ENCODE peak calls at places on chromosomes 4 and X, in six cellular contexts. F is IMR-90, X is cardiac muscle cell, J is colonic mucosa, V is neural crest cell, W is foreskin fibroblast. L is an unnamed sample.

GRCh38 chr4:180668732-180669131 is 1574.5 kb upstream of the TENM3 start:
- DNase-seq in F (no peak), V (no peak), W (no peak), X (no peak), J (no peak), L (no peak)

GRCh38 chrX:28718450-28718849 is 131.2 kb downstream of the IL1RAPL1 start:
- DNase-seq in J (no peak), F (no peak), V (no peak), W (no peak), X (no peak), L (no peak)

GRCh38 chrX:49915352-49916222 is 6.8 kb upstream of the CLCN5 start:
- DNase-seq in F (peak), J (peak), X (peak), W (peak), V (peak), L (no peak)

GRCh38 chr4:145339075-145339725 is 142.5 kb upstream of the SMAD1 start:
- DNase-seq in X (no peak), V (no peak), J (no peak), F (no peak), W (no peak), L (no peak)

GRCh38 chrX:70444326-70445196 is at the start of gene DLG3:
- DNase-seq in J (no peak), W (no peak), X (peak), F (peak), V (peak), L (no peak)

GRCh38 chrX:152635941-152636340 is 1.8 kb upstream of the GABRQ start:
- DNase-seq in W (peak), V (peak), X (peak), F (peak), J (peak), L (no peak)

GRCh38 chrX:154398668-154399526 is 720 bp downstream of the RPL10 start:
- DNase-seq in X (peak), W (peak), J (peak), V (peak), F (peak), L (peak)

GRCh38 chrX:45664727-45665290 is 464.1 kb upstream of the DIPK2B start:
- DNase-seq in W (no peak), X (no peak), V (no peak), F (no peak), J (no peak), L (no peak)

GRCh38 chrX:8274166-8274565 is 103.1 kb upstream of the VCX2 start:
- DNase-seq in X (no peak), W (no peak), F (no peak), V (no peak), J (no peak), L (no peak)

GRCh38 chr4:11367371-11367770 is 61.3 kb downstream of the HS3ST1 start:
- DNase-seq in J (peak), V (peak), W (no peak), F (peak), X (peak), L (no peak)

GRCh38 chr4:78414116-78414515 is 137.5 kb upstream of the ANXA3 start:
- DNase-seq in V (no peak), F (no peak), W (peak), J (no peak), X (no peak), L (no peak)

GRCh38 chr4:158991534-158992155 is 111.2 kb upstream of the RAPGEF2 start:
- DNase-seq in J (no peak), W (no peak), F (no peak), X (no peak), V (no peak), L (no peak)

DNA sequence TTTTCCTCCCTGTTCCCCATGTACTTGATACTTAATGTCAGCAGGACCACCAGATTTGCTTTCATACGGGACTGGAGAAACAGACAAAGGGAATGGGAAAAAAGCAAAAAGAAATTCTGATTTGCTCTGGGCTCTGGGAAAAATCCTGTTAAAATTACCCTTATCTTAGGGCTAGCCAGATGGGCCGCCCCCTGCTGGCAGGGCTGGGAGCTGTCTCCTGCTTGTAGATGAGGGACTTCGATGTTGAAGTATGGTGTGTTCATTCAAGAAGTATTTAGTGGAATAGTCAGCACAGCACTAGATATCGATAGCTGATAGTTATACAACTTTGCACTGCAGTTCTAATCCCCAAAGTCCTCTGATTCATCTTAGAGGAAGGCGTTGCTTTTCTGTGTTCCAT is 45.8 kb downstream of the BCORL1 start:
- DNase-seq in V (no peak), X (peak), J (peak), F (peak), W (peak), L (no peak)
- TF ChIP-seq CTCF in V (peak), X (peak), J (peak), F (peak), W (peak), L (peak)

GRCh38 chr4:6343950-6344408 is 74.3 kb downstream of the WFS1 start:
- DNase-seq in X (no peak), W (peak), J (no peak), F (peak), V (no peak), L (no peak)
- TF ChIP-seq CTCF in X (no peak), W (no peak), J (no peak), F (no peak), V (no peak), L (no peak)

DNA sequence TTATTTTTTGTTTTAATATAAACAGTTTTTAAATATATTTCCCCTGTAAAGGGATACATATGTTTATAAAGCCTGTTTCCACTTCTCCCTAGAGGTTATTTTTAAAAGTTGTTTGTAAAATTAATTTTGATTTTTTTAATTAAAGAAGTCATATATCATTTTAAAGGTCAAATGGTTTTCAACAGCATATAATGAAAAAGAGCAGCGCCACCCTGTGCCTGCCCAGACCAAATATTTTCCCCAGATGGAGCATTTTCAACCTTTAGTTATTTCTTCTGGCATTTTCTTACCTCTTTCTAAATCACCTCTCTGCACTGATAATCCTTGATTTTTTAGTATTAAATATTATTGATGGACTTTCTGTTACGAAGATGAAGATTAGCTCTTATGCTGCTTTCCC is 21.0 kb downstream of the MSX1 start:
- DNase-seq in F (no peak), W (no peak), V (no peak), X (no peak), J (no peak), L (no peak)
- TF ChIP-seq CTCF in F (peak), W (peak), V (peak), X (peak), J (no peak), L (peak)

GRCh38 chrX:10600479-10600878 is 19.9 kb downstream of the MID1 start:
- DNase-seq in X (no peak), V (no peak), J (no peak), W (no peak), F (no peak), L (no peak)

GRCh38 chrX:10603612-10604011 is 16.8 kb downstream of the MID1 start:
- DNase-seq in V (no peak), W (no peak), J (no peak), F (no peak), X (no peak), L (no peak)

GRCh38 chrX:10598540-10598939 is 21.8 kb downstream of the MID1 start:
- DNase-seq in J (no peak), W (no peak), X (peak), F (no peak), V (no peak), L (no peak)

GRCh38 chrX:10602646-10603045 is 17.7 kb downstream of the MID1 start:
- DNase-seq in W (no peak), J (no peak), X (no peak), F (no peak), V (no peak), L (no peak)

DNA sequence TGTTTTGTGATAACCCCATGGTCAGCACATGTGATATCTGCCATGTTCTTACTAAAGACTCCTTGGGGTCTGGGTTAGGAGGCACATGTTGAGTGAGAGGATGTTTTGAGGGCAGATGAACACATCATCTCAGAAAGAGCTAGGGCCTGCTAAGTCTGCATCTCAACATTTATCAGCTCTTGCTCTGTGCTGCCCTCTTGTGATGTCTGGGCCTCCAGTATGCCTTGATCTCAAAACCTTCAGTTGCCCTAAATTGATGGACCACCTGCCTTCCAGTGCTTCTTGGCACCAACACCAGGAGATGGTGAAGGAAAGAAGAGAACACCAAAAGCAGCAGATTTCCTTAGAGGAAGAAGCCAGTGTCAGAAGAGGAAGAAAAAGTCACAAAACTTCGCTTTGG is 22.5 kb downstream of the MID1 start:
- DNase-seq in W (peak), F (peak), J (peak), V (no peak), X (peak), L (no peak)
- TF ChIP-seq CTCF in W (peak), F (peak), J (peak), V (peak), X (peak), L (peak)

L was measured in osteocyte.